ENCODE peak calls at places on chromosomes 4 and X, in nine cellular contexts. Y is HL-60, A is HCT116, L is HepG2, N is GM23338, W is stomach, C is SK-N-SH, R is sigmoid colon, S is prostate gland. U is an unnamed sample.

GRCh38 chr4:109827672-109828071 is at the start of gene RRH:
- DNase-seq in S (no peak), C (no peak), R (no peak), L (no peak), N (no peak), W (no peak), A (no peak), Y (no peak), U (no peak)

GRCh38 chr4:31124008-31124645 is 404.0 kb downstream of the PCDH7 start:
- DNase-seq in W (no peak), C (no peak), N (no peak), Y (no peak), L (no peak), A (no peak), R (no peak), S (no peak), U (no peak)

GRCh38 chrX:55167124-55167523 is 53.0 kb upstream of the PAGE5 start:
- DNase-seq in L (no peak), W (no peak), Y (no peak), A (peak; percentile 16), S (no peak), N (peak; percentile 2), C (no peak), R (no peak), U (no peak)

GRCh38 chr4:6647169-6647568 is 6.7 kb downstream of the MRFAP1 start:
- DNase-seq in L (no peak), N (no peak), A (no peak), W (no peak), S (no peak), C (no peak), R (no peak), Y (no peak), U (no peak)

GRCh38 chrX:13750812-13751211 is 16.3 kb downstream of the OFD1 start:
- DNase-seq in N (no peak), A (no peak), L (no peak), Y (no peak), C (no peak), S (no peak), R (no peak), W (no peak), U (no peak)

GRCh38 chr4:168683595-168683994 is 186.7 kb downstream of the PALLD start:
- DNase-seq in Y (no peak), C (no peak), N (no peak), S (no peak), W (no peak), R (no peak), A (no peak), L (no peak), U (no peak)

GRCh38 chr4:155909615-155910226 is 6.2 kb downstream of the TDO2 start:
- DNase-seq in W (no peak), C (no peak), A (no peak), N (no peak), R (no peak), L (no peak), S (no peak), Y (no peak), U (no peak)

GRCh38 chr4:168634276-168634802 is 137.5 kb downstream of the PALLD start:
- DNase-seq in Y (peak; percentile 3), R (no peak), S (no peak), W (no peak), L (no peak), A (no peak), N (no peak), C (no peak), U (peak; percentile 97)

GRCh38 chr4:87930629-87931028 is 44.9 kb upstream of the SPP1 start:
- DNase-seq in L (no peak), Y (no peak), R (no peak), S (no peak), W (no peak), C (no peak), A (no peak), N (no peak), U (no peak)

GRCh38 chr4:27096142-27096824 is 235.6 kb downstream of the STIM2 start:
- DNase-seq in L (no peak), Y (no peak), N (peak; percentile 37), A (no peak), C (no peak), R (no peak), W (no peak), S (no peak), U (no peak)

GRCh38 chrX:40581333-40581910 is 652 bp downstream of the ATP6AP2 start:
- DNase-seq in W (no peak), R (no peak), N (no peak), A (no peak), L (no peak), C (no peak), Y (peak; percentile 6), S (no peak), U (no peak)

GRCh38 chrX:48896611-48897011 is 957 bp downstream of the TIMM17B start:
- DNase-seq in R (no peak), W (no peak), N (peak; percentile 30), S (no peak), A (no peak), Y (peak; percentile 21), L (no peak), C (no peak), U (no peak)

GRCh38 chrX:34365482-34365881 is 233.4 kb upstream of the FAM47A start:
- DNase-seq in S (no peak), R (no peak), Y (peak; percentile 0), N (peak; percentile 40), L (no peak), A (no peak), C (no peak), W (no peak), U (peak; percentile 51)

GRCh38 chrX:133171962-133172708 is 46.0 kb downstream of the TFDP3 start:
- DNase-seq in R (no peak), C (peak; percentile 24), W (no peak), S (no peak), N (peak; percentile 33), Y (peak; percentile 12), A (peak; percentile 22), L (no peak), U (no peak)

GRCh38 chr4:118361192-118361591 is 8.4 kb upstream of the PRSS12 start:
- DNase-seq in N (no peak), S (no peak), C (no peak), L (no peak), Y (no peak), R (no peak), W (no peak), A (no peak), U (no peak)
- H3K27ac ChIP-seq in N (no peak overlapping the region), S (no peak overlapping the region), C (no peak overlapping the region), L (no peak overlapping the region), Y (no peak overlapping the region), R (no peak overlapping the region), W (no peak overlapping the region), A (no peak overlapping the region), U (no peak overlapping the region)

DNA sequence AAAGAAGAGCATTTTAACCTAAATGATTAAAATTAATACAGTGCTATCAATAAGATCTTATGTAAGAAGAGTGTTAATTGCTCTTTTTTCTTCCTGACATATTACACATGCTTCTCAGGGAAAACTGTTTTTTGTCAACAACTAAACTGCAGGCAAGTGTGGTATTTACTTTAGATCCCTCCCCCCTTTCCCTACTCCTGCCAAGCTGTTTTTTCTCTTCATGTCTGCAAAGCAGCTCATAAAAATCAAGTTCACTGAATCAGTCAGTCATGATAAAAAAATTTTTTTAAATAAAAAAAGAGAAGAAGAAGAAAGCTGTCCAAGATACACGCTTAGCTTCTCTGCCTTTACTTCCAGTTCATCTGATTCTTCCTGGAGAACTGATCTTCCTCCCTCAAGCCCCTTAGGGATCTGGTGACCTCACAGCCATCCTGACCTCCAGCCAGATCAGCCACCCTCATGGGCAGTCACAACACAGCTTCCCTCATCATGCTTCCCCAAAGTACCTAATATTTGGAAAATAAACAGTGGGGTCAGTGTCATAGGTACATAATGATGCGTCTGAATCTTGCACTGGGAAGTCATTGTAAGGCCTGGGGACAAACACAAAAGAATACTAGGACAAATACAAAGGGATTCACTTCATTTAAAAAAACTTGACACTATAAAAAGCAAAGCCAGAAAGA is 87.0 kb downstream of the ZNF827 start:
- DNase-seq in A (no peak), S (no peak), N (no peak), W (no peak), Y (no peak), L (no peak), C (peak; percentile 19), R (no peak), U (no peak)
- TF ChIP-seq POLR2AphosphoS5 in A (no peak), S (no peak), N (no peak), W (no peak), Y (no peak), L (no peak), C (no peak), R (no peak), U (no peak)

GRCh38 chr4:37682701-37683401 is 3.3 kb downstream of the RELL1 start:
- DNase-seq in C (no peak), A (no peak), N (no peak), L (peak; percentile 85), Y (no peak), R (no peak), W (no peak), S (no peak), U (no peak)
- H3K27ac ChIP-seq in C (no peak overlapping the region), A (no peak overlapping the region), N (no peak overlapping the region), L (peak overlapping the region; percentile 53), Y (no peak overlapping the region), R (no peak overlapping the region), W (peak overlapping the region; percentile 64), S (no peak overlapping the region), U (no peak overlapping the region)

DNA sequence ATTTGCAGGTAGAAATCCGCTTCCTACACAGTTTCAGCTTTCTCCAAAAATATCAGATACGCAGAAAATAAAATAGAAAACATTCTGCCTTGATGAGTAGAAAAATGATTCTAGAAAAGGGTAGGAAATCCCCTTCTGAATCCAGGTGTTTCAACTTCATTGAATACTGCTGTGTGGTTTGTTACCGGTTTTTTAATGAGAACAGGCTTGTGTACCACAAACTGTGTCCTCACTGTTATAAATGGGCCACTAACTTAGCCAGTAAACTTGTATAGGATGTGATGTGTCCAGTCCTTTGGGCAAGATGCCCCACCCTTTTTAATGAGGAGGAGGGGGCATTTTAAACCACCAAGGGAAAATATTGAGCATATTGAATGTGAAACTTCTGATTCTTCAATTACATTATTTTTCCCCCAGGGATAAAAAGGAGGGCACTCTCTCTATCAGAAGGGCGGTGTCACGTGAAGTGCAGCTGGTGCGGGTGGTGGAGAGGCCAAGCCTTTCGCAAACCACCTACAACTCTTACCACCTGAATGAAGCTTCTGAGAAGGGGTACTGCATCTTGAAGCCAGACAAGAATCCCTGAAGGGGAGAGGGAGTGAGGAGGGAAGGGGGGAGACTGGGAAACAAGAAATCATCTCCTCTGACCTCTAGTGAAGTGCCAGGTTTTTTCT is 4.5 kb downstream of the CXXC4 start:
- DNase-seq in L (no peak), C (peak; percentile 16), R (peak; percentile 61), W (no peak), S (peak; percentile 20), N (peak; percentile 68), A (no peak), Y (no peak), U (no peak)
- TF ChIP-seq POLR2AphosphoS5 in L (no peak), C (no peak), R (no peak), W (no peak), S (peak; percentile 5), N (no peak), A (no peak), Y (no peak), U (no peak)